ENCODE peak calls at places on chromosome 9, in seven cellular contexts. Y is GM13976, T is T follicular helper cell, P is AML-193, O is HepG2, N is cerebellar cortex, A is NCI-H1436. E is an unnamed sample.

GRCh38 chr9:128098017-128098935 is 29.3 kb downstream of the PTGES2 start:
- DNase-seq in Y (no peak), T (peak), P (peak), O (peak), N (peak), A (peak), E (peak)

GRCh38 chr9:136546697-136547481 is 1.0 kb upstream of the NOTCH1 start:
- DNase-seq in Y (no peak), T (no peak), P (peak), O (no peak), N (no peak), A (no peak), E (peak)

GRCh38 chr9:2679011-2679410 is 38.3 kb upstream of the KCNV2 start:
- DNase-seq in Y (no peak), T (no peak), P (no peak), O (no peak), N (no peak), A (no peak), E (no peak)

GRCh38 chr9:7910426-7911015 is 110.9 kb upstream of the DMAC1 start:
- DNase-seq in Y (no peak), T (no peak), P (no peak), O (no peak), N (no peak), A (no peak), E (no peak)

GRCh38 chr9:95409650-95410426 is 92.3 kb upstream of the FANCC start:
- DNase-seq in Y (no peak), T (no peak), P (peak), O (peak), N (no peak), A (peak), E (peak)

GRCh38 chr9:76255781-76256455 is 138.3 kb downstream of the RFK start:
- DNase-seq in Y (no peak), T (no peak), P (peak), O (no peak), N (no peak), A (no peak), E (no peak)

GRCh38 chr9:99305124-99305523 is 83.0 kb downstream of the SEC61B start:
- DNase-seq in Y (no peak), T (no peak), P (no peak), O (no peak), N (no peak), A (no peak), E (no peak)

GRCh38 chr9:36401179-36401740 is 1.2 kb upstream of the RNF38 start:
- DNase-seq in Y (peak), T (peak), P (peak), O (peak), N (peak), A (peak), E (peak)

GRCh38 chr9:107856633-107857032 is 367.1 kb upstream of the KLF4 start:
- DNase-seq in Y (no peak), T (no peak), P (no peak), O (no peak), N (no peak), A (no peak), E (no peak)

GRCh38 chr9:81549500-81550206 is 139.7 kb downstream of the TLE1 start:
- DNase-seq in Y (no peak), T (no peak), P (no peak), O (peak), N (no peak), A (no peak), E (no peak)

GRCh38 chr9:134707031-134707680 is 65.6 kb downstream of the COL5A1 start:
- DNase-seq in Y (no peak), T (no peak), P (no peak), O (peak), N (no peak), A (peak), E (no peak)

GRCh38 chr9:94086468-94086867 is 2.2 kb downstream of the PTPDC1 start:
- DNase-seq in Y (no peak), T (no peak), P (no peak), O (no peak), N (no peak), A (no peak), E (no peak)

E was measured in Kasumi-1.